ENCODE peak calls at places on chromosomes 11 and 22, in seven cellular contexts. V is SHP77, G is SK-N-SH, H is HAP-1, T is iPS DF 19.7, E is KG1, O is NCI-H1436 treated with DMSO at 0.1 percent for 48 hours. M is an unnamed sample.

GRCh38 chr22:32723632-32724031 is 77.9 kb upstream of the TIMP3 start:
- DNase-seq in V (no peak), G (no peak), H (no peak), T (no peak), E (peak; percentile 74), O (no peak), M (no peak)

GRCh38 chr11:68322031-68322388 is 9.6 kb downstream of the LRP5 start:
- DNase-seq in V (no peak), G (no peak), H (no peak), T (no peak), E (no peak), O (no peak), M (no peak)

GRCh38 chr22:23036684-23037428 is 33.5 kb upstream of the GNAZ start:
- DNase-seq in V (no peak), G (peak; percentile 17), H (no peak), T (no peak), E (no peak), O (no peak), M (no peak)

GRCh38 chr11:104319396-104319795 is 155.4 kb upstream of the PDGFD start:
- DNase-seq in V (no peak), G (no peak), H (no peak), T (no peak), E (no peak), O (no peak), M (no peak)

GRCh38 chr11:103699216-103699615 is 337.2 kb upstream of the DDI1 start:
- DNase-seq in V (no peak), G (no peak), H (no peak), T (no peak), E (no peak), O (no peak), M (no peak)

GRCh38 chr11:18721576-18722292 is 4.3 kb downstream of the IGSF22 start:
- DNase-seq in V (no peak), G (peak; percentile 74), H (peak; percentile 58), T (no peak), E (no peak), O (no peak), M (no peak)

GRCh38 chr22:46159777-46160176 is 9.5 kb downstream of the PPARA start:
- DNase-seq in V (no peak), G (no peak), H (no peak), T (no peak), E (no peak), O (no peak), M (no peak)

GRCh38 chr11:8218840-8219239 is 44.8 kb downstream of the LMO1 start:
- DNase-seq in V (no peak), G (no peak), H (no peak), T (no peak), E (no peak), O (no peak), M (no peak)

GRCh38 chr22:43110444-43110926 is at the start of gene BIK:
- DNase-seq in V (no peak), G (peak; percentile 74), H (peak; percentile 82), T (peak; percentile 38), E (no peak), O (no peak), M (no peak)

GRCh38 chr11:17765381-17766359 is 31.1 kb downstream of the KCNC1 start:
- DNase-seq in V (no peak), G (peak; percentile 62), H (peak; percentile 51), T (no peak), E (no peak), O (no peak), M (no peak)

GRCh38 chr11:130088909-130089668 is 19.4 kb downstream of the APLP2 start:
- DNase-seq in V (no peak), G (no peak), H (peak; percentile 35), T (no peak), E (no peak), O (no peak), M (no peak)

GRCh38 chr11:113934797-113935196 is 30.2 kb downstream of the HTR3B start:
- DNase-seq in V (no peak), G (no peak), H (no peak), T (no peak), E (no peak), O (no peak), M (no peak)

GRCh38 chr22:27226666-27227065 is 569.3 kb downstream of the MIAT start:
- DNase-seq in V (no peak), G (no peak), H (no peak), T (no peak), E (no peak), O (no peak), M (no peak)

GRCh38 chr11:130223291-130223971 is 63.8 kb downstream of the ST14 start:
- DNase-seq in V (no peak), G (no peak), H (no peak), T (no peak), E (no peak), O (no peak), M (no peak)

GRCh38 chr11:73402834-73403185 is 26.6 kb downstream of the RELT start:
- DNase-seq in V (no peak), G (no peak), H (no peak), T (no peak), E (no peak), O (no peak), M (no peak)

GRCh38 chr11:66720223-66720898 is 8.7 kb downstream of the SPTBN2 start:
- DNase-seq in V (peak; percentile 81), G (peak; percentile 60), H (no peak), T (peak; percentile 87), E (no peak), O (peak; percentile 46), M (peak; percentile 83)

GRCh38 chr22:38973289-38974169 is 8.6 kb upstream of the APOBEC3B start:
- DNase-seq in V (peak; percentile 40), G (no peak), H (peak; percentile 72), T (no peak), E (peak; percentile 45), O (no peak), M (no peak)

GRCh38 chr11:12755510-12755909 is 81.3 kb downstream of the TEAD1 start:
- DNase-seq in V (no peak), G (no peak), H (no peak), T (no peak), E (no peak), O (no peak), M (no peak)

GRCh38 chr22:19098157-19098556 is 24.1 kb downstream of the DGCR2 start:
- DNase-seq in V (no peak), G (no peak), H (no peak), T (no peak), E (no peak), O (no peak), M (no peak)

GRCh38 chr11:112958670-112959069 is 2.5 kb upstream of the NCAM1 start:
- DNase-seq in V (no peak), G (no peak), H (no peak), T (no peak), E (no peak), O (no peak), M (no peak)

GRCh38 chr11:34209809-34210208 is 104.4 kb downstream of the NAT10 start:
- DNase-seq in V (no peak), G (no peak), H (no peak), T (no peak), E (no peak), O (no peak), M (no peak)

GRCh38 chr22:38505595-38506117 is 455 bp downstream of the DDX17 start:
- DNase-seq in V (no peak), G (peak; percentile 75), H (peak; percentile 56), T (no peak), E (no peak), O (no peak), M (no peak)

GRCh38 chr11:326592-326841 is 5.9 kb upstream of the IFITM3 start:
- DNase-seq in V (no peak), G (peak; percentile 6), H (no peak), T (no peak), E (no peak), O (no peak), M (no peak)

GRCh38 chr22:39396156-39396796 is 3.3 kb upstream of the TAB1 start:
- DNase-seq in V (no peak), G (no peak), H (no peak), T (no peak), E (no peak), O (no peak), M (no peak)

GRCh38 chr11:34719303-34719848 is 98.5 kb downstream of the EHF start:
- DNase-seq in V (no peak), G (no peak), H (no peak), T (no peak), E (no peak), O (no peak), M (no peak)

GRCh38 chr11:133693110-133693509 is 152.2 kb downstream of the SPATA19 start:
- DNase-seq in V (no peak), G (no peak), H (no peak), T (no peak), E (no peak), O (no peak), M (no peak)

GRCh38 chr22:40023226-40023925 is 28.6 kb downstream of the FAM83F start:
- DNase-seq in V (no peak), G (no peak), H (no peak), T (no peak), E (no peak), O (no peak), M (no peak)

GRCh38 chr11:30046211-30046945 is 29.5 kb upstream of the KCNA4 start:
- DNase-seq in V (no peak), G (peak; percentile 15), H (peak; percentile 40), T (no peak), E (no peak), O (no peak), M (no peak)

GRCh38 chr11:77065878-77066228 is 918 bp upstream of the CAPN5 start:
- DNase-seq in V (no peak), G (no peak), H (peak; percentile 10), T (no peak), E (no peak), O (no peak), M (no peak)

M was measured in NCI-H2107.